ENCODE peak calls at places on chromosomes 7 and 10, in four cellular contexts. M, W, V and X are unnamed samples.

GRCh38 chr10:13815766-13816165 is 229.0 kb downstream of the PRPF18 start:
- DNase-seq in M (no peak), W (no peak), V (peak; percentile 85), X (peak; percentile 69)

GRCh38 chr7:107938448-107939250 is 47.7 kb downstream of the DLD start:
- DNase-seq in M (no peak), W (no peak), V (no peak), X (peak; percentile 37)

GRCh38 chr10:73251683-73252444 is 580 bp downstream of the MRPS16 start:
- DNase-seq in M (no peak), W (no peak), V (no peak), X (no peak)

GRCh38 chr10:72736881-72737280 is 44.9 kb downstream of the MCU start:
- DNase-seq in M (no peak), W (no peak), V (peak; percentile 76), X (no peak)

GRCh38 chr7:36923831-36924555 is 199.7 kb upstream of the AOAH start:
- DNase-seq in M (no peak), W (no peak), V (no peak), X (no peak)

GRCh38 chr7:128701062-128701785 is 29.1 kb downstream of the GARIN1A start:
- DNase-seq in M (no peak), W (no peak), V (no peak), X (peak; percentile 74)

GRCh38 chr10:43067391-43068135 is 9.3 kb upstream of the RET start:
- DNase-seq in M (no peak), W (no peak), V (peak; percentile 58), X (no peak)

GRCh38 chr10:129756912-129757861 is 206.9 kb downstream of the EBF3 start:
- DNase-seq in M (peak; percentile 27), W (peak; percentile 70), V (peak; percentile 83), X (peak; percentile 26)

GRCh38 chr10:80136134-80136571 is 3.6 kb downstream of the PLAC9 start:
- DNase-seq in M (no peak), W (no peak), V (peak; percentile 92), X (no peak)

GRCh38 chr10:34598972-34599371 is 216.1 kb downstream of the PARD3 start:
- DNase-seq in M (no peak), W (no peak), V (no peak), X (no peak)

GRCh38 chr10:5524721-5525531 is at the start of gene CALML3:
- DNase-seq in M (no peak), W (no peak), V (peak; percentile 46), X (peak; percentile 63)

GRCh38 chr7:102122026-102122425 is 164.6 kb upstream of the SH2B2 start:
- DNase-seq in M (no peak), W (no peak), V (peak; percentile 83), X (peak; percentile 40)

GRCh38 chr10:122632031-122632430 is 67.6 kb downstream of the C10orf120 start:
- DNase-seq in M (peak; percentile 10), W (no peak), V (no peak), X (no peak)

GRCh38 chr7:2529161-2530075 is 9.8 kb downstream of the LFNG start:
- DNase-seq in M (peak; percentile 58), W (peak; percentile 87), V (peak; percentile 99), X (no peak)

GRCh38 chr7:96952974-96953391 is 52.4 kb upstream of the DLX6 start:
- DNase-seq in M (no peak), W (no peak), V (no peak), X (peak; percentile 82)

GRCh38 chr7:80943342-80943741 is 24.5 kb upstream of the SEMA3C start:
- DNase-seq in M (no peak), W (no peak), V (no peak), X (peak; percentile 25)

GRCh38 chr10:62356447-62356846 is 17.7 kb upstream of the ZNF365 start:
- DNase-seq in M (no peak), W (no peak), V (no peak), X (no peak)

GRCh38 chr10:124654686-124655085 is 89.5 kb downstream of the FAM53B start:
- DNase-seq in M (no peak), W (no peak), V (no peak), X (peak; percentile 88)

GRCh38 chr7:901388-902154 is 25.2 kb downstream of the GET4 start:
- DNase-seq in M (peak; percentile 76), W (peak; percentile 80), V (peak; percentile 99), X (peak; percentile 67)

GRCh38 chr7:131636092-131636491 is 79.7 kb upstream of the PODXL start:
- DNase-seq in M (no peak), W (no peak), V (no peak), X (no peak)

GRCh38 chr7:149317986-149318672 is 56.1 kb downstream of the ZNF783 start:
- DNase-seq in M (no peak), W (no peak), V (no peak), X (no peak)

GRCh38 chr7:40733578-40733977 is 598.8 kb downstream of the SUGCT start:
- DNase-seq in M (no peak), W (no peak), V (no peak), X (no peak)

GRCh38 chr7:123871998-123872867 is 27.3 kb downstream of the HYAL4 start:
- DNase-seq in M (peak; percentile 49), W (no peak), V (no peak), X (peak; percentile 71)

GRCh38 chr10:124197301-124198148 is 104.1 kb upstream of the CHST15 start:
- DNase-seq in M (no peak), W (no peak), V (peak; percentile 32), X (no peak)

GRCh38 chr7:141675431-141676210 is 26.3 kb downstream of the DENND11 start:
- DNase-seq in M (no peak), W (no peak), V (peak; percentile 26), X (no peak)

GRCh38 chr10:84348431-84348830 is 20.0 kb downstream of the CCSER2 start:
- DNase-seq in M (no peak), W (no peak), V (peak; percentile 91), X (peak; percentile 21)

GRCh38 chr10:128011059-128011979 is 104.4 kb downstream of the PTPRE start:
- DNase-seq in M (peak; percentile 87), W (peak; percentile 88), V (peak; percentile 96), X (peak; percentile 54)

GRCh38 chr10:16999665-17000451 is 129.8 kb downstream of the CUBN start:
- DNase-seq in M (no peak), W (no peak), V (no peak), X (no peak)

GRCh38 chr10:124917939-124918830 is 23.7 kb upstream of the ZRANB1 start:
- DNase-seq in M (no peak), W (peak; percentile 73), V (peak; percentile 90), X (peak; percentile 65)

GRCh38 chr7:105216786-105217185 is 171.9 kb downstream of the SRPK2 start:
- DNase-seq in M (no peak), W (no peak), V (no peak), X (no peak)

GRCh38 chr10:6035101-6035834 is 26.9 kb downstream of the IL2RA start:
- DNase-seq in M (no peak), W (no peak), V (no peak), X (no peak)

GRCh38 chr10:4663162-4663992 is 162.6 kb upstream of the AKR1E2 start:
- DNase-seq in M (peak; percentile 52), W (no peak), V (peak; percentile 84), X (peak; percentile 100)

GRCh38 chr10:43206391-43207235 is 60.3 kb downstream of the RASGEF1A start:
- DNase-seq in M (peak; percentile 7), W (peak; percentile 39), V (peak; percentile 79), X (no peak)

GRCh38 chr10:14125564-14125963 is 205.2 kb downstream of the FRMD4A start:
- DNase-seq in M (peak; percentile 10), W (no peak), V (no peak), X (no peak)

DNA sequence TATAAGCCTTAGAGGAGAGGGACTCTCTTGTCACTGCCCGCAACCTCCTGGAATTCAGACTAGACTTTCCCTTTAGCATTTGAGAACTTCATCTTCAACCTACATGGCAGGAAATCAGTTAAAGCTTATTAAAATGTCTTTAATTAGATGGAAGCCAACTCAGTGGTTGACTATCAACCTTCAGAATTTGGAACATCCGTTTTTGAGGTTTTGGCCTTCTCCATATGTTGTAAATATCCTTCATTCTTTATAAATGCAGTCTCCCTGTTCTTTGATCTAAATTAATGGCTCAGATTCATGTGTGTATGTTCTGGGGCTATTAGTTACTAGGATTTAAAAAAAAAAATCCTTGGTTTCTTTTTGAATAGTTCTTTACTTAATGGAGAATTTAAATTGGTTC is 85.0 kb downstream of the ANKRD61 start:
- DNase-seq in M (no peak), W (no peak), V (no peak), X (no peak)
- H3K36me3 ChIP-seq in M (no peaks in the 10 kb centered on the region), W (no peaks in the 10 kb centered on the region), V (peaks cover 50% of the 10 kb centered on the region), X (peaks cover 10% of the 10 kb centered on the region)

GRCh38 chr10:117550599-117551321 is 8.2 kb downstream of the EMX2 start:
- DNase-seq in M (no peak), W (no peak), V (no peak), X (no peak)
- H3K27me3 ChIP-seq in M (no peaks in the 10 kb centered on the region), W (peaks cover 13% of the 10 kb centered on the region), V (peaks cover 74% of the 10 kb centered on the region), X (peaks cover 68% of the 10 kb centered on the region)

GRCh38 chr7:18290223-18290622 is 205.3 kb upstream of the HDAC9 start:
- DNase-seq in M (no peak), W (no peak), V (no peak), X (no peak)
- H3K4me3 ChIP-seq in M (no peak overlapping the region), W (no peak overlapping the region), V (no peak overlapping the region), X (no peak overlapping the region)

GRCh38 chr10:103614511-103615158 is 121.1 kb downstream of the NEURL1 start:
- DNase-seq in M (no peak), W (no peak), V (peak; percentile 80), X (no peak)
- H3K36me3 ChIP-seq in M (no peaks in the 10 kb centered on the region), W (no peaks in the 10 kb centered on the region), V (peaks cover 56% of the 10 kb centered on the region), X (peaks cover 45% of the 10 kb centered on the region)

DNA sequence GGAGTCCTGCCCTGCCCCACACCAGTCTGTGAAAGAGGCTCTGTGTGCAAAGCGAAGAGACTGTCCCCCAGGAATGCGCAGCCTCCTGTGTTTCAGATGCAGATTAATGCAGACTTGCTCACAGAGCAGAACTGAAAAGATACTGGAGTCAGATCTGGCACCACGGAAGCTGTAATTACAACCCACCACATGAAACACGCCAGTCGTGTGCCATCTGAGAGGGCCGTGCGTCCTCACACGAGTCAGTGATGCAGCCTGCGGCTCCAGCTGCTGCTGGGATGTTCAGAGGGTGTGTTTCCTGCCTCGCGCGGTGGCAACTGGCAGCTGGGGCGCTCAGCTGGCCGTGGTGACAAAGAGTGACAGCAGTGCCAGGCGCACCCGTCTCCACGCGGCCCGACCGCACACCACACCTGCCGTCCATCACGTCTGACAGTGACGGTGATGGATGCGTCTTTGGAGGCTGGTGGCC is 50.0 kb downstream of the NKX6-2 start:
- DNase-seq in M (no peak), W (no peak), V (no peak), X (no peak)
- H3K27me3 ChIP-seq in M (no peaks in the 10 kb centered on the region), W (no peaks in the 10 kb centered on the region), V (no peaks in the 10 kb centered on the region), X (no peaks in the 10 kb centered on the region)

GRCh38 chr7:51455086-51455485 is 138.5 kb upstream of the COBL start:
- DNase-seq in M (no peak), W (no peak), V (no peak), X (no peak)

GRCh38 chr7:51456471-51457060 is 140.0 kb upstream of the COBL start:
- DNase-seq in M (no peak), W (no peak), V (no peak), X (no peak)

GRCh38 chr7:51455513-51455912 is 138.9 kb upstream of the COBL start:
- DNase-seq in M (no peak), W (no peak), V (no peak), X (no peak)

GRCh38 chr7:51457079-51457478 is 140.5 kb upstream of the COBL start:
- DNase-seq in M (no peak), W (no peak), V (no peak), X (no peak)

GRCh38 chr7:51455948-51456347 is 139.3 kb upstream of the COBL start:
- DNase-seq in M (no peak), W (no peak), V (no peak), X (no peak)
- H3K4me3 ChIP-seq in M (no peak overlapping the region), W (no peak overlapping the region), V (no peak overlapping the region), X (no peak overlapping the region)